ENCODE peak calls at places on chromosomes 4 and X, in ten cellular contexts. One of them, this sample, is unnamed.

GRCh38 chr4:3276961-3277360 is 15.9 kb upstream of the RGS12 start:
- DNase-seq in NCI-H2029: no peak
- DNase-seq in OCI-LY7: no peak
- DNase-seq in anterior cingulate cortex: no peak
- DNase-seq in aorta: no peak
- DNase-seq in activated T-cell treated with anti-CD3 and anti-CD28 coated beads for 4 hours: no peak
- DNase-seq in AG08395: peak; percentile 53
- DNase-seq in A673: no peak
- DNase-seq in NCI-H1092 treated with DMSO at 0.1 percent for 48 hours: no peak
- DNase-seq in activated CD8-positive, alpha-beta memory T cell treated with anti-CD3 and anti-CD28 coated beads for 48 hours: no peak
- DNase-seq in this sample: no peak

GRCh38 chr4:77821775-77822174 is 2.6 kb upstream of the CNOT6L start:
- DNase-seq in activated CD8-positive, alpha-beta memory T cell treated with anti-CD3 and anti-CD28 coated beads for 48 hours: no peak
- DNase-seq in NCI-H1092 treated with DMSO at 0.1 percent for 48 hours: no peak
- DNase-seq in activated T-cell treated with anti-CD3 and anti-CD28 coated beads for 4 hours: peak; percentile 29
- DNase-seq in AG08395: no peak
- DNase-seq in aorta: no peak
- DNase-seq in NCI-H2029: no peak
- DNase-seq in OCI-LY7: peak; percentile 72
- DNase-seq in A673: no peak
- DNase-seq in anterior cingulate cortex: no peak
- DNase-seq in this sample: no peak

GRCh38 chrX:115584715-115585114 is 23.7 kb downstream of the PLS3 start:
- DNase-seq in NCI-H2029: no peak
- DNase-seq in aorta: no peak
- DNase-seq in OCI-LY7: no peak
- DNase-seq in A673: no peak
- DNase-seq in activated T-cell treated with anti-CD3 and anti-CD28 coated beads for 4 hours: no peak
- DNase-seq in NCI-H1092 treated with DMSO at 0.1 percent for 48 hours: no peak
- DNase-seq in activated CD8-positive, alpha-beta memory T cell treated with anti-CD3 and anti-CD28 coated beads for 48 hours: no peak
- DNase-seq in anterior cingulate cortex: no peak
- DNase-seq in AG08395: no peak
- DNase-seq in this sample: no peak

GRCh38 chr4:6715704-6716017 is 313 bp upstream of the BLOC1S4 start:
- DNase-seq in activated T-cell treated with anti-CD3 and anti-CD28 coated beads for 4 hours: no peak
- DNase-seq in activated CD8-positive, alpha-beta memory T cell treated with anti-CD3 and anti-CD28 coated beads for 48 hours: no peak
- DNase-seq in NCI-H1092 treated with DMSO at 0.1 percent for 48 hours: no peak
- DNase-seq in NCI-H2029: no peak
- DNase-seq in aorta: no peak
- DNase-seq in anterior cingulate cortex: no peak
- DNase-seq in OCI-LY7: no peak
- DNase-seq in AG08395: no peak
- DNase-seq in A673: no peak
- DNase-seq in this sample: no peak

GRCh38 chrX:115650916-115651315 is 89.9 kb downstream of the PLS3 start:
- DNase-seq in A673: peak; percentile 80
- DNase-seq in NCI-H2029: no peak
- DNase-seq in NCI-H1092 treated with DMSO at 0.1 percent for 48 hours: peak; percentile 51
- DNase-seq in OCI-LY7: peak; percentile 8
- DNase-seq in AG08395: peak; percentile 42
- DNase-seq in anterior cingulate cortex: no peak
- DNase-seq in activated CD8-positive, alpha-beta memory T cell treated with anti-CD3 and anti-CD28 coated beads for 48 hours: peak; percentile 1
- DNase-seq in aorta: no peak
- DNase-seq in activated T-cell treated with anti-CD3 and anti-CD28 coated beads for 4 hours: no peak
- DNase-seq in this sample: no peak

GRCh38 chr4:8850074-8850829 is 21.4 kb downstream of the HMX1 start:
- DNase-seq in anterior cingulate cortex: no peak
- DNase-seq in NCI-H2029: no peak
- DNase-seq in activated T-cell treated with anti-CD3 and anti-CD28 coated beads for 4 hours: no peak
- DNase-seq in aorta: no peak
- DNase-seq in OCI-LY7: no peak
- DNase-seq in NCI-H1092 treated with DMSO at 0.1 percent for 48 hours: no peak
- DNase-seq in AG08395: no peak
- DNase-seq in A673: no peak
- DNase-seq in activated CD8-positive, alpha-beta memory T cell treated with anti-CD3 and anti-CD28 coated beads for 48 hours: no peak
- DNase-seq in this sample: no peak

GRCh38 chr4:70619778-70620177 is 8.8 kb upstream of the ENAM start:
- DNase-seq in NCI-H1092 treated with DMSO at 0.1 percent for 48 hours: no peak
- DNase-seq in aorta: no peak
- DNase-seq in activated CD8-positive, alpha-beta memory T cell treated with anti-CD3 and anti-CD28 coated beads for 48 hours: no peak
- DNase-seq in A673: no peak
- DNase-seq in OCI-LY7: no peak
- DNase-seq in AG08395: no peak
- DNase-seq in NCI-H2029: no peak
- DNase-seq in anterior cingulate cortex: no peak
- DNase-seq in activated T-cell treated with anti-CD3 and anti-CD28 coated beads for 4 hours: no peak
- DNase-seq in this sample: no peak

GRCh38 chr4:169158046-169158445 is 112.7 kb downstream of the SH3RF1 start:
- DNase-seq in anterior cingulate cortex: no peak
- DNase-seq in A673: no peak
- DNase-seq in OCI-LY7: no peak
- DNase-seq in NCI-H2029: no peak
- DNase-seq in NCI-H1092 treated with DMSO at 0.1 percent for 48 hours: no peak
- DNase-seq in activated CD8-positive, alpha-beta memory T cell treated with anti-CD3 and anti-CD28 coated beads for 48 hours: no peak
- DNase-seq in activated T-cell treated with anti-CD3 and anti-CD28 coated beads for 4 hours: no peak
- DNase-seq in AG08395: no peak
- DNase-seq in aorta: no peak
- DNase-seq in this sample: no peak

GRCh38 chrX:129980540-129981206 is 1.8 kb upstream of the BCORL1 start:
- DNase-seq in NCI-H2029: no peak
- DNase-seq in AG08395: no peak
- DNase-seq in NCI-H1092 treated with DMSO at 0.1 percent for 48 hours: no peak
- DNase-seq in aorta: peak; percentile 74
- DNase-seq in activated CD8-positive, alpha-beta memory T cell treated with anti-CD3 and anti-CD28 coated beads for 48 hours: no peak
- DNase-seq in OCI-LY7: no peak
- DNase-seq in activated T-cell treated with anti-CD3 and anti-CD28 coated beads for 4 hours: no peak
- DNase-seq in A673: no peak
- DNase-seq in anterior cingulate cortex: no peak
- DNase-seq in this sample: no peak